ENCODE peak calls at places on chromosomes 4 and X, in five cellular contexts. R is CD8-positive, alpha-beta memory T cell; Z is PC-9; C is AG04450; Y is OCI-LY7. P is an unnamed sample.

GRCh38 chr4:6763330-6763851 is 19.1 kb upstream of the KIAA0232 start:
- DNase-seq in R (no peak), Z (peak), C (no peak), Y (no peak), P (no peak)

GRCh38 chrX:41009816-41010187 is 75.4 kb upstream of the USP9X start:
- DNase-seq in R (no peak), Z (no peak), C (no peak), Y (no peak), P (no peak)

GRCh38 chr4:42132099-42132498 is 20.4 kb downstream of the BEND4 start:
- DNase-seq in R (no peak), Z (no peak), C (no peak), Y (no peak), P (no peak)

GRCh38 chr4:118904935-118905334 is 16.3 kb downstream of the SYNPO2 start:
- DNase-seq in R (no peak), Z (no peak), C (no peak), Y (no peak), P (no peak)

GRCh38 chr4:6052679-6053078 is 34.4 kb upstream of the C4orf50 start:
- DNase-seq in R (no peak), Z (peak), C (no peak), Y (no peak), P (no peak)

GRCh38 chr4:76960014-76960413 is 10.5 kb downstream of the SEPTIN11 start:
- DNase-seq in R (no peak), Z (no peak), C (no peak), Y (no peak), P (no peak)

GRCh38 chrX:53128097-53128749 is 34.3 kb downstream of the KANTR start:
- DNase-seq in R (no peak), Z (no peak), C (no peak), Y (no peak), P (no peak)

GRCh38 chr4:8682725-8683124 is 90.2 kb downstream of the CPZ start:
- DNase-seq in R (no peak), Z (no peak), C (no peak), Y (no peak), P (no peak)

GRCh38 chr4:55545133-55545532 is 1.6 kb downstream of the CLOCK start:
- DNase-seq in R (no peak), Z (no peak), C (no peak), Y (no peak), P (no peak)

GRCh38 chrX:107673933-107674479 is 45.7 kb downstream of the PRPS1 start:
- DNase-seq in R (peak), Z (peak), C (no peak), Y (peak), P (peak)

GRCh38 chrX:29455702-29456101 is 759.7 kb upstream of the MAGEB2 start:
- DNase-seq in R (no peak), Z (no peak), C (no peak), Y (no peak), P (no peak)

GRCh38 chr4:28378109-28378830 is 1517.6 kb downstream of the STIM2 start:
- DNase-seq in R (no peak), Z (no peak), C (no peak), Y (no peak), P (no peak)

GRCh38 chr4:48909697-48910096 is 3.1 kb upstream of the OCIAD2 start:
- DNase-seq in R (no peak), Z (peak), C (peak), Y (no peak), P (no peak)

GRCh38 chr4:143773998-143774898 is 73.8 kb upstream of the FREM3 start:
- DNase-seq in R (no peak), Z (peak), C (peak), Y (peak), P (no peak)

GRCh38 chr4:1866095-1866755 is 5.0 kb upstream of the NSD2 start:
- DNase-seq in R (no peak), Z (no peak), C (no peak), Y (peak), P (no peak)

GRCh38 chrX:2540426-2540942 is 39.7 kb upstream of the DHRSX start:
- DNase-seq in R (no peak), Z (no peak), C (no peak), Y (no peak), P (no peak)

GRCh38 chr4:150875367-150875766 is 139.7 kb downstream of the LRBA start:
- DNase-seq in R (no peak), Z (no peak), C (no peak), Y (no peak), P (no peak)

GRCh38 chr4:113499696-113500095 is 261.8 kb downstream of the CAMK2D start:
- DNase-seq in R (no peak), Z (no peak), C (peak), Y (no peak), P (no peak)

GRCh38 chr4:5143306-5143861 is 92.1 kb downstream of the STK32B start:
- DNase-seq in R (no peak), Z (no peak), C (no peak), Y (no peak), P (no peak)

GRCh38 chr4:8515316-8516060 is 64.7 kb upstream of the GPR78 start:
- DNase-seq in R (no peak), Z (peak), C (no peak), Y (no peak), P (no peak)

GRCh38 chr4:108146346-108146745 is 22.4 kb downstream of the LEF1 start:
- DNase-seq in R (no peak), Z (no peak), C (no peak), Y (no peak), P (no peak)
- H3K27ac ChIP-seq in R (no peak), Z (no peak), C (no peak), Y (no peak), P (no peak)

GRCh38 chrX:136195247-136195646 is 47.9 kb downstream of the FHL1 start:
- DNase-seq in R (no peak), Z (no peak), C (no peak), Y (no peak), P (no peak)
- H3K27ac ChIP-seq in R (no peak), Z (no peak), C (no peak), Y (no peak), P (no peak)

GRCh38 chrX:48914593-48915493 is 3.4 kb upstream of the SLC35A2 start:
- DNase-seq in R (no peak), Z (no peak), C (no peak), Y (no peak), P (no peak)
- H3K27ac ChIP-seq in R (no peak), Z (no peak), C (no peak), Y (no peak), P (no peak)

GRCh38 chr4:135383889-135384288 is 1182.3 kb upstream of the PABPC4L start:
- DNase-seq in R (no peak), Z (no peak), C (no peak), Y (no peak), P (no peak)
- H3K27ac ChIP-seq in R (no peak), Z (no peak), C (no peak), Y (no peak), P (no peak)

DNA sequence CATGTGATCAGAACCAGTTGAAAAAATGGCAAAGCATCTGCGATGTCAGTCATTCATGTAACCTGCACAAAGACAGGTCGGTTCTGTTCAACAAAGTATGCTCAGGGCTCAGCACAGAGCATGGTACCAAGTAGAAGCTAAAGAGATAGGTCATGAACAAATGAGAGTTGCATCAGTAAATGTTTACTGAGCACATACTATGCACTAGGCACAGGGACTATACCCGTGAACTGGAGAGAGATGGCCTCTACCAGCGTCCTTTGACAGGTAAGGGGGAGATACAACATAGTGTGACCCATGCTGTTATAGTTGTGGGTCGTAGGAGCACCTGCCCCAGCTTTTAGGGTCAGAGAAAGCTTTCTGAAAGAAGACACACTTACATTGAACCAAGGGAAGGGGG is 46.7 kb downstream of the PHKA2 start:
- DNase-seq in R (no peak), Z (no peak), C (no peak), Y (no peak), P (no peak)
- H3K27ac ChIP-seq in R (no peak), Z (no peak), C (no peak), Y (no peak), P (no peak)

DNA sequence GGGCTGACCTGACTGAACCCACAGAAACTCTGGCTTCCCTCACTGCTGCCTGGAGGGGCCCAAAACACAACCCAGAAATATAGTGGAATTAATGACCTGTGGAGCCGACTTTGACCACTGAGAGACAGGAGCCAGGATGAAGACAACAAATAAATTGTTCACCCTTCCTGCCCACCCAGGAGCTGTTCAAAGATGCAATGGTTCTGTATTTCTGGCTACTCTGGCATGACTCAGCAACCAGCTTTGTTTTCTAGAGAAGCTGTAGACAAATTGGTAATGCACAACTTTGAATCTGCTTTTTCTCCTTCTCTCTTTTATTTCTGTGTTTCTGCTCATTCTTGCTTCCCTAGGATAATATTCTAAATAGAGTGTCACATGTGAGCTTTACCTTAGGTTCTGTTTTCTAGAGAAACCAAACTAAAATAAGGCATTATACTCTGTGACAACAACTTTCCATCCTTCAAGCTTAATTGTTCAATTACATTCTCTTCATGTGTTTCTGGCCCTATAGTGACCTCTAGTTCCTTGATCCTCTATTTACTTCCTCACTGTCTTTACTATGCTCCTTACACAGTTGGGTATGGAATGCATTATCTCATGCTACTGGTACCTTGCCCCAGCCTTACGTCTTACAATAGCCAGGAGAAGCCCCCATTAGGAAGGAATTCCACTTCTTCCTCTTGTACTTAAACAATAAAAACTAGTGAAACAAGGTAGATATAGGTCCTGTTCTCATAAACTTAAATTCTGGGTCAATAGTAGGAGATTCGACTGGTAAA is 6.5 kb upstream of the PRKG2 start:
- DNase-seq in R (no peak), Z (no peak), C (no peak), Y (no peak), P (no peak)
- H3K27ac ChIP-seq in R (no peak), Z (no peak), C (no peak), Y (no peak), P (no peak)

GRCh38 chr4:128220286-128221235 is 67.1 kb downstream of the PGRMC2 start:
- DNase-seq in R (no peak), Z (no peak), C (peak), Y (peak), P (no peak)

GRCh38 chr4:128225148-128225547 is 62.5 kb downstream of the PGRMC2 start:
- DNase-seq in R (no peak), Z (peak), C (peak), Y (no peak), P (no peak)

DNA sequence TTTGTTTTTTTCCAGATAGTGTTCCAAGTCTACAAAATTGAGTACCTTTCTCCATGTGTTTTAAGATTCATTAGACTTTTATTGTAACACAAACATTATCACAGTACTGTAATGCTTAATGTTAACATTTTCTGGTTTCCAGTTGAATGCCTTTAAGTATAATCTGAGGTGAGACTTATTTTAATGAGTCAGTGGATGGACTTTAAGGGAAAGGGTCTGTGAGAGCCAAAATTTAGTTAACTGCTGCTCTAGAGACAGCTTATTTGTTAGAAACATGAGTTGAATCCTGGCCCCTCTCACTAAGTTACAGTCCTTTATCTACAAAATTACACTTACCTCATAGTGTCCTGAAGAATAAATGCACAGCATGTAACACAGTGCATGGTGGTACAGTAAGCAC is 66.1 kb downstream of the PGRMC2 start:
- DNase-seq in R (no peak), Z (no peak), C (no peak), Y (no peak), P (no peak)
- H3K27ac ChIP-seq in R (no peak), Z (no peak), C (no peak), Y (no peak), P (no peak)

GRCh38 chr4:100852326-100852725 is 334.5 kb upstream of the EMCN start:
- DNase-seq in R (no peak), Z (no peak), C (no peak), Y (no peak), P (no peak)
- H3K27ac ChIP-seq in R (no peak), Z (no peak), C (no peak), Y (no peak), P (no peak)

P was measured in substantia nigra.